ENCODE peak calls at places on chromosomes 3 and 15, in four cellular contexts. One of them, this sample, is unnamed.

GRCh38 chr15:99566157-99566900 is 545 bp downstream of the MEF2A start:
- DNase-seq in H1: no peak
- DNase-seq in GM12878: no peak
- DNase-seq in SK-N-SH: peak; percentile 76
- DNase-seq in this sample: no peak

GRCh38 chr15:73885954-73886700 is 12.8 kb downstream of the TBC1D21 start:
- DNase-seq in GM12878: no peak
- DNase-seq in SK-N-SH: no peak
- DNase-seq in H1: no peak
- DNase-seq in this sample: no peak

GRCh38 chr15:70379938-70380337 is 282.2 kb upstream of the TLE3 start:
- DNase-seq in H1: no peak
- DNase-seq in SK-N-SH: no peak
- DNase-seq in GM12878: no peak
- DNase-seq in this sample: no peak

GRCh38 chr3:117674321-117674720 is 964.7 kb downstream of the TUSC7 start:
- DNase-seq in H1: no peak
- DNase-seq in SK-N-SH: no peak
- DNase-seq in GM12878: no peak
- DNase-seq in this sample: no peak

GRCh38 chr3:12922299-12922698 is 80.9 kb upstream of the RPL32 start:
- DNase-seq in H1: no peak
- DNase-seq in GM12878: no peak
- DNase-seq in SK-N-SH: peak; percentile 75
- DNase-seq in this sample: no peak

GRCh38 chr3:83890039-83890762 is 1068.6 kb upstream of the CADM2 start:
- DNase-seq in GM12878: no peak
- DNase-seq in H1: no peak
- DNase-seq in SK-N-SH: no peak
- DNase-seq in this sample: no peak

GRCh38 chr15:66108483-66109270 is 144.9 kb downstream of the MEGF11 start:
- DNase-seq in H1: no peak
- DNase-seq in GM12878: no peak
- DNase-seq in SK-N-SH: no peak
- DNase-seq in this sample: no peak

GRCh38 chr3:55487376-55488241 is 503 bp upstream of the WNT5A start:
- DNase-seq in H1: no peak
- DNase-seq in GM12878: no peak
- DNase-seq in SK-N-SH: peak; percentile 74
- DNase-seq in this sample: no peak

GRCh38 chr3:157460253-157460652 is 23.6 kb downstream of the PTX3 start:
- DNase-seq in H1: no peak
- DNase-seq in GM12878: no peak
- DNase-seq in SK-N-SH: no peak
- DNase-seq in this sample: no peak

GRCh38 chr3:100463002-100463401 is 29.4 kb upstream of the TMEM45A start:
- DNase-seq in H1: no peak
- DNase-seq in SK-N-SH: peak; percentile 69
- DNase-seq in GM12878: peak; percentile 35
- DNase-seq in this sample: peak; percentile 54

GRCh38 chr3:46878796-46879436 is 1.4 kb downstream of the PTH1R start:
- DNase-seq in GM12878: peak; percentile 24
- DNase-seq in H1: no peak
- DNase-seq in SK-N-SH: peak; percentile 81
- DNase-seq in this sample: peak; percentile 20

GRCh38 chr3:170421147-170421641 is 2.5 kb downstream of the CLDN11 start:
- DNase-seq in SK-N-SH: peak; percentile 27
- DNase-seq in H1: no peak
- DNase-seq in GM12878: no peak
- DNase-seq in this sample: peak; percentile 42

GRCh38 chr15:64893481-64894394 is 18.0 kb upstream of the ANKDD1A start:
- DNase-seq in SK-N-SH: no peak
- DNase-seq in H1: peak; percentile 96
- DNase-seq in GM12878: peak; percentile 99
- DNase-seq in this sample: peak; percentile 79

GRCh38 chr15:64897345-64897985 is 14.2 kb upstream of the ANKDD1A start:
- DNase-seq in SK-N-SH: no peak
- DNase-seq in H1: no peak
- DNase-seq in GM12878: no peak
- DNase-seq in this sample: no peak

GRCh38 chr15:64894395-64895056 is 17.2 kb upstream of the ANKDD1A start:
- DNase-seq in GM12878: peak; percentile 76
- DNase-seq in H1: no peak
- DNase-seq in SK-N-SH: no peak
- DNase-seq in this sample: no peak

GRCh38 chr15:64896371-64897069 is 15.2 kb upstream of the ANKDD1A start:
- DNase-seq in H1: no peak
- DNase-seq in SK-N-SH: no peak
- DNase-seq in GM12878: no peak
- DNase-seq in this sample: no peak

GRCh38 chr15:64895285-64896065 is 16.2 kb upstream of the ANKDD1A start:
- DNase-seq in SK-N-SH: no peak
- DNase-seq in GM12878: peak; percentile 77
- DNase-seq in H1: no peak
- DNase-seq in this sample: no peak
- TF ChIP-seq TCF12 in SK-N-SH: no peak
- TF ChIP-seq TCF12 in GM12878: no peak
- TF ChIP-seq TCF12 in H1: no peak
- TF ChIP-seq TCF12 in this sample: no peak

GRCh38 chr3:73681610-73682009 is 56.9 kb upstream of the PDZRN3 start:
- DNase-seq in H1: no peak
- DNase-seq in GM12878: no peak
- DNase-seq in SK-N-SH: no peak
- DNase-seq in this sample: no peak

GRCh38 chr3:73683706-73684105 is 59.0 kb upstream of the PDZRN3 start:
- DNase-seq in SK-N-SH: no peak
- DNase-seq in GM12878: no peak
- DNase-seq in H1: no peak
- DNase-seq in this sample: no peak

GRCh38 chr3:73685061-73685460 is 60.3 kb upstream of the PDZRN3 start:
- DNase-seq in H1: no peak
- DNase-seq in GM12878: no peak
- DNase-seq in SK-N-SH: no peak
- DNase-seq in this sample: no peak

DNA sequence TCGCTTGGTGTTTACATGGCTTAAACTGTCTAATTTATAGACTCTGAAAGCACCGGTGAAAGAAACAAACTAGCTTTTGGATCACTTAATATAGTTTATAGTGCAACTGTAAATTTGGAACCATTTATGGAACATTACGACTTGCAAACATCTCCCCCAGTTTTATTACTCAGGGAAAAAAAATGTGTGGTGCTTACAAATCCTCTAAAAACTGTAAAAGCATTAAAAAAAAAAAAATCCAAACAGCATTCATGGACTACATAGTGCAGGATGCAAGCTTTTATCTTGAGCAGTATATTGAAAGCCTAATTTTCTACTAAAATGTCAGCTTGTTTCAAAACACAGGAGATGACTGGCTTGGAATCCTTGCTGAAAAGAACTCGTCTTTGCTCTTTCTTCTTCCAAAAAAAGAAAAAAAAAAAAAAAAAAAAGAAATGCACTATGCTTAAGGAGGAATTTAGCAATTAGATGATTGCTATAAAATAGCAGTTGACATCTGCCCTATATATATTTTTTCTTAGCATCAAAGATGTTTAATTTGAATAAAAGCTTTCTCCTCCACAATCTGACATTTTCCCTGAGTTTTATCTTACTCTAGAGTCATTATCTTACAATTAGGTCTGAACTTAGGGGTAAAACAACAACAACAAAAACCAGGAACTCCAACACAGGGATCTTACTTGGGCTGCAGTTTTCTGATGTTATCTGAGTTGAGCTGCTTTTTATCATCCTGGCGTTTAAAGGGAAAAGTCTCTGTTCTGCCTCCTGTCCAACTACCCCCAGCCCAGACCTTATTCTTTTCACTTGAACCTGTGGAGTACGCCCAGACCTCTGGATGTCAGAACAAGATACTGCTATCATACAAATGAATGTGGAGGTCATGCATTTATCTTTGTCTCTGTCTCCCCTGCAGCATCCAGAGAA is 62.6 kb upstream of the PDZRN3 start:
- DNase-seq in H1: no peak
- DNase-seq in GM12878: no peak
- DNase-seq in SK-N-SH: peak; percentile 28
- DNase-seq in this sample: no peak
- TF ChIP-seq TCF12 in H1: no peak
- TF ChIP-seq TCF12 in GM12878: no peak
- TF ChIP-seq TCF12 in SK-N-SH: peak; percentile 70
- TF ChIP-seq TCF12 in this sample: no peak

GRCh38 chr3:98596902-98597500 is 3.6 kb upstream of the CPOX start:
- DNase-seq in GM12878: peak; percentile 39
- DNase-seq in SK-N-SH: peak; percentile 30
- DNase-seq in H1: no peak
- DNase-seq in this sample: peak; percentile 28
- TF ChIP-seq TCF12 in GM12878: no peak
- TF ChIP-seq TCF12 in SK-N-SH: no peak
- TF ChIP-seq TCF12 in H1: no peak
- TF ChIP-seq TCF12 in this sample: no peak

GRCh38 chr3:120427201-120427600 is 23.6 kb downstream of the FSTL1 start:
- DNase-seq in GM12878: no peak
- DNase-seq in H1: no peak
- DNase-seq in SK-N-SH: no peak
- DNase-seq in this sample: no peak

GRCh38 chr3:120428904-120429303 is 21.9 kb downstream of the FSTL1 start:
- DNase-seq in GM12878: no peak
- DNase-seq in SK-N-SH: no peak
- DNase-seq in H1: no peak
- DNase-seq in this sample: no peak

GRCh38 chr3:120433662-120434331 is 17.0 kb downstream of the FSTL1 start:
- DNase-seq in SK-N-SH: no peak
- DNase-seq in H1: no peak
- DNase-seq in GM12878: no peak
- DNase-seq in this sample: no peak

GRCh38 chr3:120432105-120432860 is 18.5 kb downstream of the FSTL1 start:
- DNase-seq in SK-N-SH: no peak
- DNase-seq in H1: peak; percentile 60
- DNase-seq in GM12878: no peak
- DNase-seq in this sample: no peak

DNA sequence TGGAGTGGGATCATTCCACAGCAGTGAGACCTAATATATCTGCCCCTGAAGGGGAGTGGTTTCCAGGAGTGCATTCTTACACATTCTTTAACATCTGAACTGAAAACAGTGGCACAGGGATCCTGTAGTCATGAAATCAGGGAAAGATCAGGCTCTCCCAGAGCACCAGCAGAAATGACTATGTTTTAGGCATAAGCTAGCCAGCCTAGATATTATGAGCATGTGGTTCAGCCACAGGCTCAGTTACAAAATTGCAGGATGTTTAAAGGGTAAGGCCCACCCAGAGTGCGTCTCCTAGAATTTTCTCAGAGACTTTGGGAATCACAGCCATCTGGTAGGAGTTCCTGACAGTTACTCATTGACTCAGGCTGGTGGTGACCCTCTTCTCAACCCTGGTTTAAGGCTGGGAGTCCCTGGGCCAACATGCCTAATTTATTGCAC is 20.9 kb downstream of the FSTL1 start:
- DNase-seq in GM12878: no peak
- DNase-seq in SK-N-SH: no peak
- DNase-seq in H1: no peak
- DNase-seq in this sample: no peak
- TF ChIP-seq TCF12 in GM12878: no peak
- TF ChIP-seq TCF12 in SK-N-SH: no peak
- TF ChIP-seq TCF12 in H1: no peak
- TF ChIP-seq TCF12 in this sample: no peak

GRCh38 chr15:32933241-32933640 is 215.4 kb downstream of the GREM1 start:
- DNase-seq in H1: no peak
- DNase-seq in GM12878: no peak
- DNase-seq in SK-N-SH: no peak
- DNase-seq in this sample: no peak

GRCh38 chr15:32935139-32935538 is 217.3 kb downstream of the GREM1 start:
- DNase-seq in SK-N-SH: no peak
- DNase-seq in GM12878: no peak
- DNase-seq in H1: no peak
- DNase-seq in this sample: no peak

GRCh38 chr15:32941823-32942222 is 224.0 kb downstream of the GREM1 start:
- DNase-seq in GM12878: no peak
- DNase-seq in SK-N-SH: peak; percentile 5
- DNase-seq in H1: no peak
- DNase-seq in this sample: no peak

GRCh38 chr15:32936283-32936918 is 218.6 kb downstream of the GREM1 start:
- DNase-seq in SK-N-SH: no peak
- DNase-seq in H1: no peak
- DNase-seq in GM12878: no peak
- DNase-seq in this sample: peak; percentile 16
- TF ChIP-seq TCF12 in SK-N-SH: no peak
- TF ChIP-seq TCF12 in H1: no peak
- TF ChIP-seq TCF12 in GM12878: no peak
- TF ChIP-seq TCF12 in this sample: no peak

DNA sequence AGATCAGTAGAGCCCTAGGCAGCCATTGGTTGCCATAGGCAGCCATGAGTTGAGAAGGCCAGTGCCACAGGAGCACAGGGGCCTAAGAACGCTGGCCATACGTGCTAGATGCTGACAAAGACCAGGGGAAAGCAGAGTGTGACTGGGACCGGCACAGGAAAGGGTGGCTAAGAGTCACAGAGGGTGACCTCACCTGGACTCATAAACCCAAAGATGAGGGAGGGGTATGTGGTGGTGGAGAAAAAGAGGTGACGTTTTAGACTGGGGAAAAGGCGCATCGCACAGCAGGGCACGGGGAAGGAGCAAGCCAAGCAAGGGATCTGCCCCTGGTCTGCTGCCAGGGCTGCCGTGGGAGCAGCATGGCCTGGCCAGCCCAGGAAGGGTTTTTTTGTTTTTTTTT is 122.5 kb downstream of the VGLL4 start:
- DNase-seq in SK-N-SH: no peak
- DNase-seq in GM12878: no peak
- DNase-seq in H1: no peak
- DNase-seq in this sample: no peak
- TF ChIP-seq TCF12 in SK-N-SH: no peak
- TF ChIP-seq TCF12 in GM12878: no peak
- TF ChIP-seq TCF12 in H1: no peak
- TF ChIP-seq TCF12 in this sample: no peak

GRCh38 chr3:49018707-49019006 is 277 bp upstream of the DALRD3 start:
- DNase-seq in H1: no peak
- DNase-seq in SK-N-SH: no peak
- DNase-seq in GM12878: no peak
- DNase-seq in this sample: no peak

GRCh38 chr3:49017229-49017615 is 1.2 kb downstream of the DALRD3 start:
- DNase-seq in SK-N-SH: no peak
- DNase-seq in GM12878: no peak
- DNase-seq in H1: no peak
- DNase-seq in this sample: no peak

GRCh38 chr3:49016414-49017228 is 1.8 kb downstream of the DALRD3 start:
- DNase-seq in GM12878: no peak
- DNase-seq in H1: no peak
- DNase-seq in SK-N-SH: peak; percentile 11
- DNase-seq in this sample: no peak

GRCh38 chr3:49017646-49017977 is 768 bp downstream of the DALRD3 start:
- DNase-seq in H1: no peak
- DNase-seq in SK-N-SH: no peak
- DNase-seq in GM12878: no peak
- DNase-seq in this sample: no peak

GRCh38 chr3:49017978-49018706 is at the start of gene DALRD3:
- DNase-seq in H1: peak; percentile 47
- DNase-seq in SK-N-SH: peak; percentile 89
- DNase-seq in GM12878: no peak
- DNase-seq in this sample: peak; percentile 72
- TF ChIP-seq TCF12 in H1: no peak
- TF ChIP-seq TCF12 in SK-N-SH: peak; percentile 28
- TF ChIP-seq TCF12 in GM12878: peak; percentile 43
- TF ChIP-seq TCF12 in this sample: peak; percentile 29

GRCh38 chr3:188021041-188021440 is 132.9 kb upstream of the LPP start:
- DNase-seq in SK-N-SH: no peak
- DNase-seq in GM12878: no peak
- DNase-seq in H1: no peak
- DNase-seq in this sample: no peak
- TF ChIP-seq TCF12 in SK-N-SH: no peak
- TF ChIP-seq TCF12 in GM12878: no peak
- TF ChIP-seq TCF12 in H1: no peak
- TF ChIP-seq TCF12 in this sample: no peak

This sample was measured in HepG2.